ENCODE peak calls at places on chromosomes 2 and 18, in four cellular contexts. L, Z, H and G are unnamed samples.

GRCh38 chr18:25896178-25896780 is 194.1 kb downstream of the SS18 start:
- DNase-seq in L (no peak), H (peak), Z (peak), G (peak)

GRCh38 chr2:29332540-29332939 is 217.3 kb downstream of the CLIP4 start:
- DNase-seq in Z (no peak), H (peak), L (no peak), G (no peak)

GRCh38 chr2:24926602-24927252 is 6.7 kb upstream of the ADCY3 start:
- DNase-seq in H (no peak), Z (no peak), L (peak), G (no peak)

GRCh38 chr2:128442053-128442751 is 123.5 kb upstream of the HS6ST1 start:
- DNase-seq in L (no peak), H (no peak), Z (no peak), G (no peak)

GRCh38 chr2:186308347-186308746 is 177.7 kb upstream of the ZC3H15 start:
- DNase-seq in L (no peak), H (no peak), Z (peak), G (no peak)

GRCh38 chr2:13114391-13114790 is 397.7 kb downstream of the TRIB2 start:
- DNase-seq in Z (no peak), L (no peak), H (peak), G (no peak)

GRCh38 chr2:228417526-228417925 is 236.0 kb upstream of the SPHKAP start:
- DNase-seq in H (no peak), L (no peak), Z (no peak), G (no peak)

GRCh38 chr2:7018261-7018701 is 101.1 kb downstream of the RNF144A start:
- DNase-seq in L (no peak), Z (no peak), H (no peak), G (no peak)

GRCh38 chr2:94871226-94872087 is at the start of gene TEKT4:
- DNase-seq in H (peak), L (no peak), Z (no peak), G (no peak)

GRCh38 chr2:142742301-142743214 is 134.9 kb upstream of the KYNU start:
- DNase-seq in L (no peak), Z (no peak), H (no peak), G (peak)

GRCh38 chr18:49467019-49467563 is 6.6 kb upstream of the DYM start:
- DNase-seq in Z (no peak), L (no peak), H (no peak), G (no peak)

GRCh38 chr18:6561029-6561861 is 146.5 kb upstream of the L3MBTL4 start:
- DNase-seq in Z (no peak), H (peak), L (no peak), G (no peak)

GRCh38 chr18:21997207-21998143 is 171.9 kb upstream of the GATA6 start:
- DNase-seq in H (peak), Z (no peak), L (no peak), G (peak)

GRCh38 chr2:242020196-242021004 is 150.9 kb downstream of the RTP5 start:
- DNase-seq in L (no peak), Z (no peak), H (no peak), G (peak)

GRCh38 chr2:65392609-65393008 is 39.8 kb downstream of the SPRED2 start:
- DNase-seq in H (no peak), L (no peak), Z (no peak), G (no peak)

GRCh38 chr2:141380625-141381012 is 750.2 kb downstream of the LRP1B start:
- DNase-seq in L (no peak), H (no peak), Z (no peak), G (no peak)

GRCh38 chr2:51807229-51807628 is 775.3 kb upstream of the NRXN1 start:
- DNase-seq in H (no peak), L (no peak), Z (no peak), G (no peak)

GRCh38 chr2:155546715-155547555 is 785.6 kb downstream of the NR4A2 start:
- DNase-seq in H (no peak), L (no peak), Z (no peak), G (no peak)

GRCh38 chr18:46768166-46768921 is 11.5 kb upstream of the ST8SIA5 start:
- DNase-seq in H (no peak), L (no peak), Z (no peak), G (no peak)

GRCh38 chr18:63293930-63294329 is 25.6 kb downstream of the BCL2 start:
- DNase-seq in H (no peak), L (no peak), Z (no peak), G (no peak)

GRCh38 chr18:69752737-69753380 is 194.8 kb downstream of the CD226 start:
- DNase-seq in H (no peak), L (no peak), Z (no peak), G (no peak)

GRCh38 chr18:42850174-42850766 is 265.2 kb downstream of the RIT2 start:
- DNase-seq in Z (no peak), H (no peak), L (no peak), G (no peak)

GRCh38 chr2:72144746-72145657 is 2.7 kb downstream of the CYP26B1 start:
- DNase-seq in L (no peak), H (peak), Z (peak), G (peak)

GRCh38 chr2:75792146-75792545 is 81.4 kb upstream of the GCFC2 start:
- DNase-seq in H (peak), L (no peak), Z (no peak), G (no peak)

GRCh38 chr18:38077219-38077618 is 511.6 kb upstream of the CELF4 start:
- DNase-seq in H (no peak), Z (no peak), L (no peak), G (no peak)

GRCh38 chr2:62270728-62271127 is 74.8 kb downstream of the B3GNT2 start:
- DNase-seq in L (no peak), Z (no peak), H (no peak), G (no peak)

GRCh38 chr2:71299507-71299906 is 32.1 kb upstream of the ZNF638 start:
- DNase-seq in Z (no peak), L (no peak), H (no peak), G (peak)

GRCh38 chr18:68221116-68221724 is 493.7 kb downstream of the TMX3 start:
- DNase-seq in Z (no peak), L (no peak), H (no peak), G (no peak)

GRCh38 chr2:225668606-225669266 is 269.2 kb downstream of the NYAP2 start:
- DNase-seq in Z (peak), H (peak), L (no peak), G (peak)

GRCh38 chr2:232275670-232276069 is 102.9 kb upstream of the ALPP start:
- DNase-seq in H (peak), Z (no peak), L (no peak), G (no peak)